ENCODE peak calls at places on chromosomes 5 and 9, in nine cellular contexts. A is naive thymus-derived CD4-positive, alpha-beta T cell; Y is H1; X is AG10803; N is endothelial cell of umbilical vein; J is right atrium auricular region; W is A549; T is left ventricle myocardium inferior; Z is H7. V is an unnamed sample.

GRCh38 chr5:55935371-55935770 is 59.4 kb downstream of the IL6ST start:
- DNase-seq in A (no peak), Y (no peak), X (no peak), N (no peak), J (no peak), W (no peak), T (no peak), Z (peak), V (no peak)

GRCh38 chr9:104863180-104863883 is 64.6 kb downstream of the ABCA1 start:
- DNase-seq in A (peak), Y (no peak), X (peak), N (peak), J (no peak), W (peak), T (no peak), Z (peak), V (peak)

GRCh38 chr5:89173528-89173927 is 290.5 kb upstream of the MEF2C start:
- DNase-seq in A (no peak), Y (no peak), X (no peak), N (no peak), J (no peak), W (no peak), T (no peak), Z (no peak), V (no peak)

GRCh38 chr9:1869843-1870242 is 145.3 kb upstream of the SMARCA2 start:
- DNase-seq in A (peak), Y (peak), X (no peak), N (no peak), J (no peak), W (peak), T (no peak), Z (peak), V (peak)

GRCh38 chr9:92850898-92851297 is 26.9 kb downstream of the ZNF484 start:
- DNase-seq in A (peak), Y (no peak), X (no peak), N (no peak), J (no peak), W (peak), T (no peak), Z (peak), V (no peak)

GRCh38 chr9:90774682-90775081 is 26.9 kb upstream of the SYK start:
- DNase-seq in A (no peak), Y (no peak), X (no peak), N (no peak), J (no peak), W (no peak), T (no peak), Z (no peak), V (peak)

GRCh38 chr9:87909310-87910041 is 8.3 kb upstream of the SPATA31C1 start:
- DNase-seq in A (no peak), Y (peak), X (no peak), N (no peak), J (no peak), W (peak), T (no peak), Z (peak), V (no peak)

GRCh38 chr9:132572921-132573320 is 9.5 kb upstream of the BARHL1 start:
- DNase-seq in A (no peak), Y (no peak), X (peak), N (no peak), J (no peak), W (peak), T (no peak), Z (peak), V (no peak)

GRCh38 chr9:110975969-110976368 is 62.3 kb downstream of the LPAR1 start:
- DNase-seq in A (no peak), Y (no peak), X (no peak), N (no peak), J (no peak), W (no peak), T (no peak), Z (no peak), V (peak)

GRCh38 chr5:141389153-141390042 is 1.9 kb downstream of the PCDHGB4 start:
- DNase-seq in A (no peak), Y (no peak), X (no peak), N (no peak), J (no peak), W (no peak), T (no peak), Z (no peak), V (no peak)

GRCh38 chr5:30808996-30809395 is 384.5 kb upstream of the CDH6 start:
- DNase-seq in A (no peak), Y (no peak), X (no peak), N (no peak), J (no peak), W (no peak), T (no peak), Z (no peak), V (no peak)

GRCh38 chr5:144394036-144394435 is 223.4 kb downstream of the KCTD16 start:
- DNase-seq in A (no peak), Y (no peak), X (no peak), N (no peak), J (no peak), W (no peak), T (no peak), Z (no peak), V (no peak)

GRCh38 chr5:9545301-9545958 is 445 bp downstream of the SEMA5A start:
- DNase-seq in A (no peak), Y (no peak), X (no peak), N (no peak), J (no peak), W (no peak), T (no peak), Z (peak), V (no peak)

GRCh38 chr5:16037121-16037520 is 142.5 kb downstream of the MARCHF11 start:
- DNase-seq in A (no peak), Y (no peak), X (no peak), N (no peak), J (no peak), W (no peak), T (no peak), Z (no peak), V (no peak)

GRCh38 chr5:168753691-168754254 is 174.6 kb upstream of the PANK3 start:
- DNase-seq in A (no peak), Y (no peak), X (no peak), N (no peak), J (no peak), W (no peak), T (no peak), Z (no peak), V (no peak)

GRCh38 chr9:81687521-81688261 is 1.7 kb downstream of the TLE1 start:
- DNase-seq in A (no peak), Y (peak), X (no peak), N (peak), J (peak), W (peak), T (peak), Z (peak), V (peak)

GRCh38 chr5:63131618-63132285 is 553.1 kb downstream of the LRRC70 start:
- DNase-seq in A (no peak), Y (no peak), X (peak), N (peak), J (no peak), W (peak), T (no peak), Z (no peak), V (no peak)

GRCh38 chr5:141734501-141735231 is 52.6 kb upstream of the ARAP3 start:
- DNase-seq in A (peak), Y (peak), X (peak), N (peak), J (no peak), W (peak), T (no peak), Z (peak), V (peak)

GRCh38 chr9:112198646-112199045 is 23.5 kb upstream of the SUSD1 start:
- DNase-seq in A (no peak), Y (no peak), X (no peak), N (no peak), J (no peak), W (peak), T (no peak), Z (no peak), V (no peak)

GRCh38 chr5:12876541-12877298 is 972.5 kb upstream of the CTNND2 start:
- DNase-seq in A (no peak), Y (no peak), X (no peak), N (no peak), J (no peak), W (no peak), T (no peak), Z (no peak), V (no peak)

GRCh38 chr9:28120241-28121025 is 547.2 kb upstream of the C9orf72 start:
- DNase-seq in A (no peak), Y (no peak), X (no peak), N (peak), J (no peak), W (no peak), T (no peak), Z (no peak), V (no peak)

GRCh38 chr5:39256472-39256871 is 37.1 kb upstream of the FYB1 start:
- DNase-seq in A (no peak), Y (no peak), X (peak), N (peak), J (no peak), W (peak), T (no peak), Z (no peak), V (peak)

GRCh38 chr5:62582198-62582597 is 3.6 kb downstream of the LRRC70 start:
- DNase-seq in A (no peak), Y (no peak), X (no peak), N (peak), J (no peak), W (no peak), T (no peak), Z (no peak), V (no peak)

GRCh38 chr5:102937916-102938315 is 182.0 kb downstream of the GIN1 start:
- DNase-seq in A (no peak), Y (no peak), X (peak), N (no peak), J (no peak), W (no peak), T (no peak), Z (no peak), V (no peak)

DNA sequence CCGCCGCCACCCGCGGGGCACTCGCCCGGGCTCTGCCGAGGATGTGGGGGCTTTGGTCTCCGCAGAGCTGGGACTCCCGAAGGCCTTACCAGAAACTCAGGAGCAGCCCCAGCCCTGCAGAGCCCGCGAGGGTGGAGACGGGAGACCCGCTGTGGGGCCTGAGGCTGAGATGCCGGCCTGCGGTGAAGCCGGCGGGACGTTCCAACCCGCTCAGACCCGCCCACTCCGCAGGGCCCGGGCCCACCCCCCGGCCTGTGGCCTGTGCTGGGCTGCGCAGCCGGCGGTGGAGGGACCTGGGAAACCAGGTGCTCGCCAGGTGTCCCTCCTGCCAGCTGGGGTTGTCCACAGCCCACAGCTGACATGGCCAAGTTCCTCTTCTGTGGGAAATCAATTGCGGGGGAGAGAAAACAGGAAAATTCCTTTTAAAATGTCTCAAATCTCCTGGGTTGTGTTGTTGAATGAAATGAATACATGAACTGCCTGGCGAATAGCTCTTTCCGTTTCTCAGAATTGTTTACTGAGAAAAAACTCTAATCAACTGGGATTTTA is 48.9 kb upstream of the IRX4 start:
- DNase-seq in A (no peak), Y (peak), X (no peak), N (no peak), J (no peak), W (no peak), T (peak), Z (peak), V (no peak)
- H3K4me3 ChIP-seq in A (no peak), Y (peak), X (no peak), N (no peak), J (peak), W (no peak), T (peak), Z (peak), V (no peak)

DNA sequence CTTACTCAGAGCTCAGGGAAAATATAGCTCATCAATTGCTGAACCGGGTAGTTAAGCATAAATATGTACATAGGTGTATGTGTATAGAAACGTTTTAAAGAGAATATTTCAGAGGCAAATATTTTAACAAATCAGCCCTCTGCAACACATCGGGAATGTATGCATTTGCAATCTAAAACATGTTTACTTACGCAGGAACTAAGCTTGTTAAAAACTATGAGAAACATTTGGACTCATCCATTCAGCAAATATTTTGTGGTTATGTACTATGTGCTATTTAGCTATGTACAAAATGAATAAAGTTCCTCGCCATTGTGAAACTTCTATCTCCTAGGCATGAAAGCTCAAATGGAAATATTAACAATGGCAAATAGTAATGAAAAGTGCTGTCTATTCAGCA is 469.9 kb downstream of the ARHGEF28 start:
- DNase-seq in A (no peak), Y (no peak), X (peak), N (no peak), J (no peak), W (no peak), T (no peak), Z (no peak), V (no peak)
- H3K4me3 ChIP-seq in A (no peak), Y (no peak), X (no peak), N (no peak), J (no peak), W (no peak), T (no peak), Z (no peak), V (no peak)

GRCh38 chr9:134330590-134330989 is 4.3 kb downstream of the RXRA start:
- DNase-seq in A (no peak), Y (no peak), X (no peak), N (no peak), J (no peak), W (no peak), T (peak), Z (no peak), V (no peak)

GRCh38 chr9:134329576-134329855 is 3.3 kb downstream of the RXRA start:
- DNase-seq in A (no peak), Y (no peak), X (no peak), N (no peak), J (no peak), W (no peak), T (peak), Z (no peak), V (no peak)

GRCh38 chr9:134328841-134329575 is 2.8 kb downstream of the RXRA start:
- DNase-seq in A (no peak), Y (no peak), X (peak), N (no peak), J (peak), W (no peak), T (peak), Z (peak), V (no peak)

GRCh38 chr9:134328341-134328840 is 2.1 kb downstream of the RXRA start:
- DNase-seq in A (no peak), Y (no peak), X (no peak), N (peak), J (no peak), W (no peak), T (peak), Z (peak), V (no peak)

DNA sequence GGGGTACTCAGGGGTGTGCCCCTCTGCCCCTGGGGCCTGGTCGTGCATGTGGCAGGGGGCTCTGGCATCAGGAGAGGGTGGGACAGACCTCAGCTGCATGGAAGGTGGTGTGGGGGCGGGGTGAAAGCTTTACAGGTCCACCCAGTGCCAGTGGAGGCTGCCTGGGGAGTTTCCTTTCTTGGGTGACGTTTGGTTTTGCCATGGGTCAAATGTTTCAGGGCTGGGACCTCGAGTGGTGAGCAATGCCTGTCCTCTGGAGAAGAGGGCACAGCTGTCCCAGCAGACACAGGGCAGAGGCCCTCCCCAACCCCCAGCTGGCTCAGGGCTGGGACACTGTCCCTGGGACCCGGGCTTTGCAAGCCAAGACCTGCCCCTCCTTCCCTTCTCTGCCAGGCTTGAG is 3.6 kb downstream of the RXRA start:
- DNase-seq in A (no peak), Y (no peak), X (no peak), N (no peak), J (no peak), W (no peak), T (peak), Z (peak), V (no peak)
- H3K4me3 ChIP-seq in A (no peak), Y (no peak), X (peak), N (no peak), J (peak), W (no peak), T (peak), Z (no peak), V (no peak)

GRCh38 chr9:136328622-136329041 is 1.3 kb downstream of the GPSM1 start:
- DNase-seq in A (no peak), Y (no peak), X (peak), N (peak), J (no peak), W (no peak), T (no peak), Z (peak), V (no peak)

GRCh38 chr9:136329636-136330405 is 2.5 kb downstream of the GPSM1 start:
- DNase-seq in A (no peak), Y (no peak), X (no peak), N (no peak), J (no peak), W (no peak), T (no peak), Z (no peak), V (no peak)

GRCh38 chr9:136328011-136328621 is 777 bp downstream of the GPSM1 start:
- DNase-seq in A (peak), Y (no peak), X (no peak), N (no peak), J (no peak), W (no peak), T (no peak), Z (peak), V (no peak)

GRCh38 chr9:136330406-136330990 is 3.2 kb downstream of the GPSM1 start:
- DNase-seq in A (no peak), Y (no peak), X (no peak), N (no peak), J (no peak), W (no peak), T (no peak), Z (no peak), V (no peak)

DNA sequence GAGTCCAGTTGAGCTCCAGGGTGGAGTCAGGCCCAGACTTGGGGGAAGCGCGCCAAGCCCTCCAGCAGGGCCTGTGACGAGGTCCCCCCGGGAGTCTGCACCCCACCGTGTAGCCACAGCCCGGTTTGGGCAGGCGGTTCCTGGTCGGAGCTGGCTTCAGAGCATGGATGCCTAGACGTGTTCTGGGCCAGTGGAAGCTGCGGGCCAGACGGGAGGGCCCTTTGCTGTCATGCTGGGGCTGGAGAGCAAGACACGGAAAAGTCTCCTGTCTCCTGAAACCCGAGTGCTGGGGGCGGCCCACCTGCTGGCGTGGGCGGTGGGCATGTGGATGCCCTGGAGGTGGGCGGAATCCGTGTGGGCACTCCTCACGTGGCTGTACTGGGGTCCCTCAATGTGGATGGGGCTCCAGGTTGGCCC is 1.9 kb downstream of the GPSM1 start:
- DNase-seq in A (no peak), Y (no peak), X (no peak), N (no peak), J (no peak), W (no peak), T (no peak), Z (no peak), V (no peak)
- H3K4me3 ChIP-seq in A (no peak), Y (no peak), X (peak), N (no peak), J (peak), W (no peak), T (peak), Z (no peak), V (no peak)

GRCh38 chr5:64165160-64165499 is 513 bp upstream of the RNF180 start:
- DNase-seq in A (no peak), Y (no peak), X (no peak), N (no peak), J (no peak), W (no peak), T (no peak), Z (no peak), V (no peak)
- H3K4me3 ChIP-seq in A (no peak), Y (peak), X (peak), N (no peak), J (peak), W (peak), T (peak), Z (peak), V (no peak)

GRCh38 chr9:69674741-69675438 is 2.7 kb upstream of the APBA1 start:
- DNase-seq in A (no peak), Y (no peak), X (peak), N (peak), J (no peak), W (no peak), T (no peak), Z (no peak), V (no peak)

GRCh38 chr9:69674112-69674511 is 1.9 kb upstream of the APBA1 start:
- DNase-seq in A (no peak), Y (no peak), X (no peak), N (peak), J (no peak), W (no peak), T (no peak), Z (peak), V (no peak)

GRCh38 chr9:69672828-69673640 is 863 bp upstream of the APBA1 start:
- DNase-seq in A (peak), Y (peak), X (peak), N (peak), J (peak), W (peak), T (peak), Z (peak), V (peak)

GRCh38 chr9:69671904-69672827 is at the start of gene APBA1:
- DNase-seq in A (peak), Y (peak), X (peak), N (peak), J (no peak), W (peak), T (peak), Z (peak), V (peak)

DNA sequence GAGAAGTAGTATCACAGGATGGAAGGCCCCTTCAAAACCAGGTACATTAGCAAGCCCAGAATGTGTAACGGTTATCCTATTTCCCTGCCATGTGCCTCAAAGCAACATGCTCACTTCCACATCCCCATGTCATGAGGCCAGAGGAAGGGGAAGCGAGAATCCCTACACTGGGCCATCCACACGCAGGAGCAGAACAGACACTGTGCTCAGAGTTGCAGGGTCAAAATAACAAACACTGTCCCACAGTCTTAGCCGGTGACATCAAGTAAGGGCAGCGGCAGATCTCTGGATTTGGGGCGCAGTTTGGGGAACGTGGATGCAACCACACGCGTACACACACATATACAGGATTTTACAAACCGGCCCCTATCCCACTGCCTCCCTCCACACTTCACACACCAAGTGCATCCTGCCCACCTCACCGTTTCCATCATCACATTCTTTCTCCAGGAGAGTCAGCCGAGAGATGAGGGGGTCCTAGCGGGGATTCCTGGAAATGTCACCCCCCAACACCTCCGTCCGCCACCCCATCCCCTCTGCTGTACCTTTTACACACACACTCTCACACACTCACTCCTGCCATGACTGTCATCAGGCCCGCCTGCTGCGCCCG is 774 bp downstream of the APBA1 start:
- DNase-seq in A (no peak), Y (no peak), X (no peak), N (no peak), J (peak), W (no peak), T (no peak), Z (no peak), V (no peak)
- H3K4me3 ChIP-seq in A (peak), Y (peak), X (peak), N (peak), J (peak), W (peak), T (peak), Z (peak), V (no peak)

GRCh38 chr5:149439899-149440655 is 61.0 kb upstream of the IL17B start:
- DNase-seq in A (no peak), Y (no peak), X (no peak), N (peak), J (no peak), W (peak), T (no peak), Z (peak), V (no peak)
- H3K4me3 ChIP-seq in A (no peak), Y (no peak), X (no peak), N (no peak), J (no peak), W (no peak), T (no peak), Z (no peak), V (no peak)

V was measured in GM12865.